ENCODE peak calls at places on chromosomes 2 and 18, in six cellular contexts. Q is stimulated activated naive CD8-positive, alpha-beta T cell treated with anti-CD3 and anti-CD28 coated beads, Interleukin-15, Interleukin-2, amounts not matched to agents 100 U/mL and 50 U/mL, for 24 hours; N is cardiac fibroblast; Y is HFFc6; O is activated CD4-positive, alpha-beta T cell treated with anti-CD3 and anti-CD28 coated beads, Interleukin-2, amount 50 U/mL, for 1 hour; X is activated CD8-positive, alpha-beta memory T cell treated with anti-CD3 and anti-CD28 coated beads for 24 hours. W is an unnamed sample.

GRCh38 chr2:164826293-164827243 is 15.1 kb downstream of the COBLL1 start:
- DNase-seq in Q (no peak), N (peak), Y (peak), O (no peak), X (no peak), W (no peak)

GRCh38 chr18:61637905-61638304 is 254.9 kb downstream of the RNF152 start:
- DNase-seq in Q (no peak), N (no peak), Y (no peak), O (no peak), X (no peak), W (no peak)

GRCh38 chr18:80200932-80201672 is 46.2 kb downstream of the PARD6G start:
- DNase-seq in Q (no peak), N (no peak), Y (no peak), O (no peak), X (no peak), W (no peak)

GRCh38 chr18:22490429-22490846 is 72.7 kb upstream of the CTAGE1 start:
- DNase-seq in Q (no peak), N (no peak), Y (no peak), O (no peak), X (no peak), W (no peak)

GRCh38 chr18:57741273-57741672 is 61.8 kb downstream of the ATP8B1 start:
- DNase-seq in Q (no peak), N (no peak), Y (no peak), O (no peak), X (no peak), W (no peak)

GRCh38 chr18:57519668-57520424 is 66.7 kb downstream of the FECH start:
- DNase-seq in Q (no peak), N (no peak), Y (no peak), O (no peak), X (no peak), W (no peak)

GRCh38 chr2:237180987-237181386 is 95.3 kb downstream of the COPS8 start:
- DNase-seq in Q (no peak), N (no peak), Y (no peak), O (no peak), X (no peak), W (no peak)

GRCh38 chr2:12202702-12203101 is 456.3 kb downstream of the LPIN1 start:
- DNase-seq in Q (no peak), N (peak), Y (peak), O (no peak), X (no peak), W (no peak)

GRCh38 chr18:49446481-49446880 is 14.0 kb downstream of the DYM start:
- DNase-seq in Q (no peak), N (no peak), Y (no peak), O (no peak), X (no peak), W (no peak)

GRCh38 chr2:203240491-203240890 is 1.7 kb downstream of the CYP20A1 start:
- DNase-seq in Q (no peak), N (no peak), Y (no peak), O (no peak), X (no peak), W (no peak)

GRCh38 chr2:46136953-46137352 is 160.3 kb upstream of the EPAS1 start:
- DNase-seq in Q (no peak), N (no peak), Y (no peak), O (no peak), X (no peak), W (no peak)

GRCh38 chr2:235752875-235753274 is 259.0 kb downstream of the AGAP1 start:
- DNase-seq in Q (no peak), N (no peak), Y (no peak), O (no peak), X (no peak), W (no peak)

GRCh38 chr2:189109921-189110397 is 69.6 kb downstream of the COL5A2 start:
- DNase-seq in Q (no peak), N (no peak), Y (no peak), O (no peak), X (no peak), W (no peak)

GRCh38 chr18:57921708-57922107 is 118.6 kb upstream of the ATP8B1 start:
- DNase-seq in Q (no peak), N (peak), Y (peak), O (no peak), X (no peak), W (no peak)

GRCh38 chr2:161046876-161047275 is 113.4 kb upstream of the TANK start:
- DNase-seq in Q (no peak), N (no peak), Y (no peak), O (no peak), X (no peak), W (no peak)

GRCh38 chr2:172962824-172963223 is 112.8 kb upstream of the MAP3K20 start:
- DNase-seq in Q (peak), N (peak), Y (peak), O (no peak), X (no peak), W (no peak)

GRCh38 chr18:31624892-31625640 is 33.4 kb downstream of the TTR start:
- DNase-seq in Q (no peak), N (no peak), Y (no peak), O (no peak), X (no peak), W (no peak)

GRCh38 chr2:9230051-9230802 is 23.6 kb downstream of the ASAP2 start:
- DNase-seq in Q (no peak), N (peak), Y (no peak), O (no peak), X (no peak), W (no peak)

GRCh38 chr18:43650423-43650822 is 373.1 kb upstream of the SYT4 start:
- DNase-seq in Q (no peak), N (no peak), Y (no peak), O (no peak), X (no peak), W (no peak)

GRCh38 chr2:83953661-83954060 is 505.4 kb downstream of the SUCLG1 start:
- DNase-seq in Q (no peak), N (no peak), Y (no peak), O (no peak), X (no peak), W (no peak)

GRCh38 chr18:26104037-26104436 is 13.6 kb upstream of the SS18 start:
- DNase-seq in Q (no peak), N (no peak), Y (no peak), O (no peak), X (no peak), W (no peak)

GRCh38 chr2:152637251-152637650 is 80.0 kb downstream of the PRPF40A start:
- DNase-seq in Q (no peak), N (no peak), Y (no peak), O (no peak), X (no peak), W (no peak)

GRCh38 chr2:8159966-8160603 is 521.8 kb upstream of the ID2 start:
- DNase-seq in Q (no peak), N (no peak), Y (no peak), O (no peak), X (no peak), W (no peak)

GRCh38 chr2:217666338-217666737 is 336.5 kb downstream of the TNS1 start:
- DNase-seq in Q (peak), N (no peak), Y (peak), O (no peak), X (no peak), W (no peak)

GRCh38 chr2:218146056-218146455 is 20.2 kb downstream of the CXCR2 start:
- DNase-seq in Q (no peak), N (no peak), Y (no peak), O (no peak), X (no peak), W (no peak)